ENCODE peak calls at places on chromosomes 1 and 21, in seven cellular contexts. K is Right ventricle myocardium superior; X is GM13977; H is Right ventricle myocardium inferior; L is GM12865; P is GM20000; B is stimulated activated CD4-positive, alpha-beta T cell treated with anti-CD3 and anti-CD28 coated beads, Interleukin-2, amount 100 ng/mL, for 24 hours. A is an unnamed sample.

GRCh38 chr21:44982558-44983244 is 42.9 kb downstream of the SLX9 start:
- DNase-seq in K (peak), X (no peak), H (peak), L (no peak), P (no peak), B (no peak), A (no peak)

GRCh38 chr1:155026154-155026553 is 7.4 kb downstream of the DCST2 start:
- DNase-seq in K (no peak), X (no peak), H (no peak), L (no peak), P (no peak), B (no peak), A (no peak)

GRCh38 chr1:201632364-201632952 is 93.5 kb downstream of the NAV1 start:
- DNase-seq in K (no peak), X (no peak), H (no peak), L (no peak), P (no peak), B (no peak), A (no peak)

GRCh38 chr1:106678661-106679060 is 377.8 kb upstream of the PRMT6 start:
- DNase-seq in K (no peak), X (no peak), H (no peak), L (no peak), P (no peak), B (no peak), A (no peak)

GRCh38 chr1:20485527-20486456 is at the start of gene CAMK2N1:
- DNase-seq in K (peak), X (peak), H (peak), L (no peak), P (peak), B (peak), A (peak)

GRCh38 chr1:89598450-89599331 is 34.2 kb upstream of the LRRC8C start:
- DNase-seq in K (no peak), X (peak), H (no peak), L (peak), P (peak), B (no peak), A (no peak)

GRCh38 chr1:168783831-168784230 is 54.8 kb upstream of the DPT start:
- DNase-seq in K (no peak), X (no peak), H (no peak), L (no peak), P (no peak), B (no peak), A (no peak)

GRCh38 chr1:198253668-198254067 is 96.9 kb downstream of the NEK7 start:
- DNase-seq in K (no peak), X (peak), H (no peak), L (peak), P (peak), B (no peak), A (no peak)

GRCh38 chr21:27448960-27449359 is 482.1 kb upstream of the ADAMTS5 start:
- DNase-seq in K (no peak), X (no peak), H (no peak), L (no peak), P (no peak), B (no peak), A (no peak)

GRCh38 chr1:56200446-56200845 is 378.9 kb downstream of the PLPP3 start:
- DNase-seq in K (peak), X (no peak), H (no peak), L (no peak), P (no peak), B (no peak), A (no peak)

GRCh38 chr1:61282387-61282786 is 200.0 kb downstream of the NFIA start:
- DNase-seq in K (no peak), X (no peak), H (no peak), L (no peak), P (no peak), B (no peak), A (no peak)

GRCh38 chr1:226643167-226643566 is 94.6 kb downstream of the STUM start:
- DNase-seq in K (peak), X (peak), H (peak), L (peak), P (peak), B (peak), A (no peak)

GRCh38 chr1:207825296-207825695 is 73.4 kb downstream of the CD46 start:
- DNase-seq in K (no peak), X (no peak), H (no peak), L (peak), P (no peak), B (no peak), A (no peak)

GRCh38 chr1:101004061-101004460 is 21.5 kb downstream of the DPH5 start:
- DNase-seq in K (no peak), X (no peak), H (no peak), L (peak), P (no peak), B (no peak), A (no peak)

GRCh38 chr1:235078927-235079381 is 49.7 kb downstream of the TOMM20 start:
- DNase-seq in K (no peak), X (peak), H (no peak), L (peak), P (no peak), B (no peak), A (no peak)

GRCh38 chr1:26838474-26839338 is 12.2 kb downstream of the ZDHHC18 start:
- DNase-seq in K (no peak), X (peak), H (no peak), L (peak), P (peak), B (peak), A (no peak)

GRCh38 chr1:160209041-160209655 is 4.0 kb downstream of the PEA15 start:
- DNase-seq in K (no peak), X (no peak), H (no peak), L (no peak), P (no peak), B (no peak), A (no peak)

GRCh38 chr1:43383449-43383848 is 6.2 kb downstream of the MED8 start:
- DNase-seq in K (no peak), X (no peak), H (no peak), L (no peak), P (no peak), B (no peak), A (no peak)

GRCh38 chr1:65011983-65012382 is 45.6 kb upstream of the JAK1 start:
- DNase-seq in K (no peak), X (no peak), H (no peak), L (peak), P (no peak), B (no peak), A (no peak)

GRCh38 chr1:199979071-199979470 is 48.4 kb upstream of the NR5A2 start:
- DNase-seq in K (no peak), X (no peak), H (no peak), L (no peak), P (no peak), B (no peak), A (no peak)

GRCh38 chr1:174358786-174359453 is 88.8 kb upstream of the GPR52 start:
- DNase-seq in K (no peak), X (no peak), H (no peak), L (no peak), P (no peak), B (no peak), A (no peak)

GRCh38 chr1:236623371-236624166 is 19.3 kb upstream of the HEATR1 start:
- DNase-seq in K (no peak), X (no peak), H (no peak), L (no peak), P (no peak), B (no peak), A (no peak)

GRCh38 chr1:236207121-236207520 is 64.8 kb downstream of the GPR137B start:
- DNase-seq in K (no peak), X (no peak), H (no peak), L (no peak), P (no peak), B (no peak), A (no peak)

GRCh38 chr1:27569088-27569459 is 34.9 kb downstream of the AHDC1 start:
- DNase-seq in K (peak), X (no peak), H (peak), L (no peak), P (no peak), B (no peak), A (no peak)

GRCh38 chr1:225896937-225897549 is 8.1 kb upstream of the LEFTY1 start:
- DNase-seq in K (peak), X (peak), H (no peak), L (peak), P (peak), B (peak), A (peak)

GRCh38 chr1:5716126-5716525 is 276.1 kb downstream of the NPHP4 start:
- DNase-seq in K (no peak), X (no peak), H (no peak), L (no peak), P (no peak), B (no peak), A (no peak)

GRCh38 chr1:235553063-235553675 is 48.9 kb upstream of the B3GALNT2 start:
- DNase-seq in K (no peak), X (no peak), H (no peak), L (no peak), P (no peak), B (no peak), A (no peak)

GRCh38 chr1:87279201-87279860 is 49.3 kb upstream of the LMO4 start:
- DNase-seq in K (no peak), X (no peak), H (no peak), L (no peak), P (no peak), B (no peak), A (no peak)

GRCh38 chr1:7334475-7335035 is 436.5 kb upstream of the VAMP3 start:
- DNase-seq in K (no peak), X (no peak), H (no peak), L (no peak), P (no peak), B (no peak), A (no peak)

GRCh38 chr1:167433884-167434283 is 84.4 kb downstream of the CD247 start:
- DNase-seq in K (no peak), X (no peak), H (no peak), L (no peak), P (no peak), B (no peak), A (no peak)

GRCh38 chr1:191457889-191458288 is 700.4 kb upstream of the RGS18 start:
- DNase-seq in K (no peak), X (no peak), H (no peak), L (no peak), P (no peak), B (no peak), A (no peak)

GRCh38 chr1:172544481-172545104 is 11.6 kb downstream of the SUCO start:
- DNase-seq in K (no peak), X (no peak), H (no peak), L (no peak), P (no peak), B (no peak), A (no peak)

A was measured in activated T-helper 2 cell treated with anti-CD3 and anti-CD28 coated beads, Interferon-gamma antibody, Interleukin-2, Interleukin-4, amounts not matched to agents 10 μg/mL and 5 μg/mL and 100 μg/mL, durations not matched to agents 14 hours and 24 hours and 36 hours.